ENCODE peak calls at places on chromosomes 5 and 9, in nine cellular contexts. O, M, Z, F, P, I, A, L and N are unnamed samples.
A peak's percentile ranks its signal among the peaks of the same experiment; 100 is the strongest.

GRCh38 chr5:123037104-123037418 is 536 bp upstream of the PPIC start:
- DNase-seq in A (no peak), P (no peak), M (no peak), F (no peak), L (no peak), O (no peak), Z (no peak), I (no peak), N (no peak)

GRCh38 chr9:87882627-87883026 is at the start of gene SPATA31E1:
- DNase-seq in I (no peak), Z (no peak), F (no peak), O (peak; percentile 82), P (peak; percentile 39), A (no peak), L (no peak), M (no peak), N (no peak)

GRCh38 chr9:76905984-76906861 is at the start of gene PRUNE2:
- DNase-seq in O (peak; percentile 96), A (peak; percentile 69), F (no peak), I (no peak), L (peak; percentile 69), P (peak; percentile 92), M (peak; percentile 83), Z (peak; percentile 21), N (peak; percentile 94)

GRCh38 chr5:39432687-39433086 is 7.9 kb upstream of the DAB2 start:
- DNase-seq in F (no peak), O (no peak), Z (no peak), L (no peak), M (no peak), I (no peak), P (no peak), A (no peak), N (no peak)

GRCh38 chr5:141814064-141814982 is 63.9 kb downstream of the PCDH1 start:
- DNase-seq in M (peak; percentile 49), I (no peak), O (peak; percentile 88), Z (peak; percentile 64), P (peak; percentile 82), A (peak; percentile 34), F (no peak), L (no peak), N (peak; percentile 26)

GRCh38 chr9:114417511-114417910 is 29.7 kb upstream of the AKNA start:
- DNase-seq in A (no peak), M (peak; percentile 87), F (no peak), L (peak; percentile 53), O (no peak), P (no peak), Z (peak; percentile 38), I (no peak), N (peak; percentile 59)

GRCh38 chr9:91803143-91803940 is 146.7 kb downstream of the ROR2 start:
- DNase-seq in L (no peak), M (peak; percentile 90), A (no peak), I (peak; percentile 55), O (no peak), P (no peak), F (peak; percentile 28), Z (no peak), N (peak; percentile 66)

GRCh38 chr9:34139477-34140146 is 13.1 kb upstream of the DCAF12 start:
- DNase-seq in L (no peak), P (no peak), M (peak; percentile 96), F (no peak), I (no peak), O (peak; percentile 43), A (no peak), Z (peak; percentile 64), N (peak; percentile 90)

GRCh38 chr5:20420991-20421595 is 433.1 kb upstream of the CDH18 start:
- DNase-seq in F (no peak), M (no peak), P (peak; percentile 25), I (no peak), O (peak; percentile 27), L (no peak), Z (no peak), A (no peak), N (no peak)

GRCh38 chr5:151234476-151235238 is 10.8 kb upstream of the CCDC69 start:
- DNase-seq in A (peak; percentile 76), L (no peak), M (peak; percentile 39), I (no peak), P (no peak), Z (no peak), F (peak; percentile 86), O (no peak), N (peak; percentile 82)

GRCh38 chr9:134502261-134503211 is 139.1 kb upstream of the COL5A1 start:
- DNase-seq in L (peak; percentile 97), Z (peak; percentile 79), P (no peak), O (peak; percentile 69), A (peak; percentile 82), I (no peak), F (peak; percentile 82), M (peak; percentile 100), N (peak; percentile 99)

GRCh38 chr9:134503301-134504105 is 138.1 kb upstream of the COL5A1 start:
- DNase-seq in Z (no peak), A (peak; percentile 5), O (peak; percentile 24), I (no peak), L (no peak), P (no peak), M (peak; percentile 24), F (peak; percentile 58), N (no peak)

GRCh38 chr9:134504106-134504385 is 137.6 kb upstream of the COL5A1 start:
- DNase-seq in A (no peak), Z (no peak), O (peak; percentile 25), F (peak; percentile 52), I (no peak), L (no peak), P (no peak), M (no peak), N (no peak)

GRCh38 chr9:134500931-134501265 is 140.7 kb upstream of the COL5A1 start:
- DNase-seq in F (peak; percentile 48), A (no peak), M (no peak), P (no peak), Z (no peak), L (no peak), I (no peak), O (peak; percentile 53), N (no peak)

DNA sequence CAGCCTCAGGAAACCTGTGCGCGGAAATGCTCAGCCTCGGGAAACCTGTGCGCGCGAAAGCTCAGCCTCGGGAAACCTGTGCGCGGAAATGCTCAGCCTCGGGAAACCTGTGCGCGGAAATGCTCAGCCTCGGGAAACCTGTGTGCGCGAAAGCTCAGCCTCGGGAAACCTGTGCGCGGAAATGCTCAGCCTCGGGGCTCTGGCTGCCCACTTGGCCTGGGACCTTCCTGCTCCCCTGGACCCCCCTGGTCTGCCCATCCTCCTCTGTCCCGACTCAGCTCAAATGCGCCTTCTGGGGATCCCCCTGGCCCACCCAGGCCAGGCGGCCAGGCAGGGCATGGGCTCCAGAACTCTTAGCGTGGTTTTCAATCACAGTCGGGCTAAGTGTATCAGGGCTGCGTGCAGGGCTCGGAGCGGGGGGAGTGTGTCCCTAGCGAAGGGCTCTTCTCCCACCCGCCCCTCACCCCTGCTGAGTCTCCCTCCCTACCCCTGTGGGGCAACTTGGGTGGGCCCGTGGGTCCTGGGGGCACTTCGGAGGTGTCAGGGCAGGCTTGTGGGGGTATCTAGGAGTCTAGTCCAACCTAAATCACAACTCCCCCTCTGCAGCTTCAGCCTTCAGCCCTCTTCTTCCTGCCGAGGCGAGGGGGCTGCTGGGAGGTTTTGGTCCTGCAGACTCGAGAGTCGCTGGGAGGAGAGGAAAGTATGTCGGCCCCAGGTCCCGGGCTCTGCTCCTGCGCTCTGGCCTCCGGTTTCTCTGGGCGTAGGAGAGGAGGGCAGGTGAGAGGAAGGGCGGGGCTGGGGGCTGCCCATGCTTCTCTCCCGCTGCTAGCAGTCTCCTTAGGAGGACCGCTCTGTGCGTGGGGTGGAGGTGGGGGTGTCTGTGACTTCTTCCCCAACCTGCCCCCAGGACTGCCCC is 140.1 kb upstream of the COL5A1 start:
- DNase-seq in A (peak; percentile 12), L (no peak), I (no peak), P (no peak), Z (no peak), M (no peak), F (peak; percentile 76), O (peak; percentile 70), N (no peak)
- H3K27me3 ChIP-seq in A (peaks cover 35% of the 10 kb centered on the region), L (no peaks in the 10 kb centered on the region), I (no peaks in the 10 kb centered on the region), P (no peaks in the 10 kb centered on the region), Z (no peaks in the 10 kb centered on the region), M (no peaks in the 10 kb centered on the region), F (peaks cover 45% of the 10 kb centered on the region), O (no peaks in the 10 kb centered on the region), N (no peaks in the 10 kb centered on the region)

GRCh38 chr5:59037041-59037440 is 454.2 kb downstream of the RAB3C start:
- DNase-seq in M (no peak), F (no peak), A (no peak), O (no peak), L (no peak), P (no peak), Z (no peak), I (no peak), N (no peak)
- H3K27me3 ChIP-seq in M (no peaks in the 10 kb centered on the region), F (no peaks in the 10 kb centered on the region), A (no peaks in the 10 kb centered on the region), O (peaks cover 28% of the 10 kb centered on the region), L (peaks cover 4% of the 10 kb centered on the region), P (peaks cover 52% of the 10 kb centered on the region), Z (no peaks in the 10 kb centered on the region), I (no peaks in the 10 kb centered on the region), N (no peaks in the 10 kb centered on the region)

GRCh38 chr5:2696156-2696807 is 55.2 kb downstream of the IRX2 start:
- DNase-seq in M (no peak), Z (no peak), A (no peak), P (no peak), O (peak; percentile 38), I (no peak), L (peak; percentile 31), F (no peak), N (no peak)

GRCh38 chr5:2698581-2698980 is 52.9 kb downstream of the IRX2 start:
- DNase-seq in L (peak; percentile 35), F (no peak), M (no peak), A (no peak), P (no peak), Z (no peak), I (no peak), O (no peak), N (no peak)

GRCh38 chr5:2697041-2697440 is 54.4 kb downstream of the IRX2 start:
- DNase-seq in I (no peak), O (peak; percentile 26), M (no peak), P (no peak), F (no peak), L (peak; percentile 25), A (no peak), Z (no peak), N (no peak)

GRCh38 chr5:2699231-2699630 is 52.2 kb downstream of the IRX2 start:
- DNase-seq in I (no peak), A (no peak), O (peak; percentile 39), L (peak; percentile 25), Z (no peak), F (no peak), P (no peak), M (no peak), N (no peak)

GRCh38 chr5:2697446-2698200 is 53.9 kb downstream of the IRX2 start:
- DNase-seq in L (peak; percentile 30), O (peak; percentile 46), I (no peak), M (no peak), A (no peak), Z (no peak), F (no peak), P (no peak), N (no peak)
- H3K27me3 ChIP-seq in L (no peaks in the 10 kb centered on the region), O (no peaks in the 10 kb centered on the region), I (no peaks in the 10 kb centered on the region), M (no peaks in the 10 kb centered on the region), A (no peaks in the 10 kb centered on the region), Z (peaks cover 28% of the 10 kb centered on the region), F (no peaks in the 10 kb centered on the region), P (no peaks in the 10 kb centered on the region), N (no peaks in the 10 kb centered on the region)

DNA sequence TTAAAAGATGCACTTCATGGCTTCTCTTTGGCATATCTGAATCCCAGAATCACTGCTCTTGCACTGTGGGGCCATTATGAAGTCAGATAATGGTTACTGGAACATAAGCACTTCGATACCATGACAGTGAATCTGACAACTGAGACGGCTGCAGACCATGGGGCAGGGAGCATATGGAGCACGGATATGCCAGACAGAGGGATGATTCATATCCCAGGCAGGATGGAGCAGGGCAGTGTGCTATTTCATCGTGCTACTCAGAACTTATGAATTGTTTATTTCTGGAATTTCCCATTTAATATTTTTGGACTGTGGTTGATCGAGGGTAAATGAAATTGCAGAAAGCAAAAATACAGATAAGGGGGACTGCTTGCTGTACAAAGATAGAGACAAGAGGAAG is 145.0 kb downstream of the EGFLAM start:
- DNase-seq in I (no peak), O (no peak), P (no peak), M (no peak), A (no peak), Z (peak; percentile 29), F (no peak), L (no peak), N (peak; percentile 13)
- H3K27me3 ChIP-seq in I (no peaks in the 10 kb centered on the region), O (no peaks in the 10 kb centered on the region), P (no peaks in the 10 kb centered on the region), M (peaks cover 44% of the 10 kb centered on the region), A (peaks cover 4% of the 10 kb centered on the region), Z (peaks cover 59% of the 10 kb centered on the region), F (peaks cover 7% of the 10 kb centered on the region), L (peaks cover 21% of the 10 kb centered on the region), N (no peaks in the 10 kb centered on the region)